ENCODE peak calls at places on chromosomes 6 and 20, in five cellular contexts. X, M, A, Y and K are unnamed samples.

GRCh38 chr20:25738198-25738597 is 41.5 kb upstream of the ZNF337 start:
- DNase-seq in X (peak), M (peak), A (peak), Y (peak), K (peak)

GRCh38 chr6:30615219-30615957 is 1.7 kb downstream of the PPP1R10 start:
- DNase-seq in X (no peak), M (peak), A (peak), Y (peak), K (peak)

GRCh38 chr6:16238057-16238657 is at the start of gene GMPR:
- DNase-seq in X (no peak), M (no peak), A (peak), Y (peak), K (peak)

GRCh38 chr6:168908166-168908565 is 345.5 kb downstream of the THBS2 start:
- DNase-seq in X (no peak), M (peak), A (peak), Y (peak), K (peak)

GRCh38 chr20:58697201-58697866 is 4.7 kb downstream of the NPEPL1 start:
- DNase-seq in X (no peak), M (no peak), A (no peak), Y (no peak), K (no peak)

GRCh38 chr6:146546440-146546839 is 2.8 kb downstream of the RAB32 start:
- DNase-seq in X (peak), M (peak), A (peak), Y (peak), K (peak)

GRCh38 chr20:9038791-9039190 is 30.1 kb upstream of the PLCB4 start:
- DNase-seq in X (no peak), M (no peak), A (no peak), Y (no peak), K (peak)

GRCh38 chr6:16679050-16679449 is 82.2 kb downstream of the ATXN1 start:
- DNase-seq in X (no peak), M (no peak), A (no peak), Y (no peak), K (no peak)

GRCh38 chr6:111552999-111553398 is 52.7 kb downstream of the TRAF3IP2 start:
- DNase-seq in X (no peak), M (no peak), A (no peak), Y (no peak), K (no peak)

GRCh38 chr20:63177134-63177784 is 38.7 kb downstream of the YTHDF1 start:
- DNase-seq in X (no peak), M (no peak), A (no peak), Y (no peak), K (no peak)
- TF ChIP-seq CTCF in X (no peak), M (no peak), A (no peak), Y (no peak), K (no peak)

DNA sequence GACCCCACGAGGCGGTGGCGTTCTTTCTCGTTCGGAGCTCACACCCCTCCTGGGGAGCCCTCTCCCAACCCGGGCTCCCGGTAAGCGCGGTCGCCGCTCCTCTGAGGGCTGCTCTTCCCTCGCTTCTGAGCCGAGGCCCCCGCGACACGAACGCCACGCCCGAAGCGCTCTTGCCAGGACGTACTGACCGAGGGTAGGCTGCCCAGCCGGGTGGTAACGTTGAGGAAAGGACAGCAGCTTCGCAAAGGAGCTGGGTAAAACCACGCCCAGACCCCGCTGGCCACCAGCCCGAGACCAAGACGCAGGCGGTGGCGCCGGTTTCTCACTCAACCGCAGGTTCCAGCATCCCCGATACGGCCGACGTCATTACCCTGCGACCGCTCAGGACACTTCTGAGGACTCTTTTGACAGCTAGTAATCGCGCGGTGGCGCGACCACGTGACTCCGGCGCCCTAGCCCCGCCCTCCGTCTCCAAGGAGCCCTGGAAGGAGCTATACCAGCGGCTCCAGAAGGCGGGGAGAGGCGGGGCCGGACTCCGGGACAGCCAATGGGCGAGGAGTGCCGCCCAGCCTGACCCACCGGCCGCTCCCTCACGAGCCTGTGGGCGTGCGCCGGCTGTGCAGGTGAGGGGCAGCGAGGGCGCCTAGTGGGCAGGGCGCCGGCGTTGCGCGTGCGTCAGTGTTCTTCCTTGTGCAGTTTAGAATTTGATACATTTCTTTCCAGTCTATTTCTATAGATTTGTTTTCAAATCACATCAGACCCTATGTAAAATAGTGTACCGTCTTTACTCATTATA is 4.0 kb upstream of the GZF1 start:
- DNase-seq in X (peak), M (peak), A (peak), Y (peak), K (peak)
- TF ChIP-seq CTCF in X (no peak), M (no peak), A (no peak), Y (no peak), K (no peak)

DNA sequence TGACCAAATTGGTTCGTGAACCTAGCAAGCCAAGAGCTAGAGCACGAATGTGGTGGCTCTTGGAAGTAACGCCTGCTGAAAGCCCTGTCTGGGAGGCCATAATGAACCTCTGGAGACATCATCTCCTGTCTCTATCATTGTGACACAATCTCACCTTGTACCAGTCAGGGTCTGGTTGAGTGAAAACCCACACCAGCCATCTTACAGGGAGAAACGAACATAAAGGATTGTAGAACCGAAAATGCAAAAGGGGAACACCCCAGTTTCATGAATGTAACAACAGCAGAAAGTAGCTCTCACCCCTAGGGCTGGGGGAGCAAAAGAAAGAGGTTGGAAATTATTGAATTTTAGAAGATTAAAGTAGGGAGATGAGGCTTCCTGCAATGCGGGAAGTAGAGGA is 50.9 kb upstream of the TAB2 start:
- DNase-seq in X (no peak), M (no peak), A (no peak), Y (no peak), K (no peak)
- TF ChIP-seq CTCF in X (no peak), M (no peak), A (no peak), Y (no peak), K (no peak)

DNA sequence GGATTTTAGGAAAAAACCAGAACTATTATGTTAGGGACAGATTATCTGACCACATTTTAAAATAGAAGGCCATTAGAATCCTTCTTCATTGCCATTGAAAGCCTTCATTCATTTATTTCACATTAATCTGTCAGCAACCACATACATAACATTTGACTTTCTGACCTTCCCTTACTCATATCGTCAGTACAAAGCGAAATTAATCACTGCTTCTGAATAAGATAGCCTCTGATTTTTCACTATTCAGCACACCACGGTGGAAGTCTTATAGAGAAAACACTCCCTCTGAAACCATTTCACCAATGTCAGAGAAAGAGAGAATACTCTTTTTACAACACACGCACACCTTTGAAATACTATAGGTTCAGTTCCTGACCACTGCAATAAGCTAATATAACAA is 442.5 kb upstream of the ID4 start:
- DNase-seq in X (no peak), M (no peak), A (no peak), Y (no peak), K (no peak)
- TF ChIP-seq CTCF in X (no peak), M (no peak), A (no peak), Y (no peak), K (no peak)

GRCh38 chr6:15148356-15149058 is 97.4 kb upstream of the JARID2 start:
- DNase-seq in X (peak), M (peak), A (peak), Y (peak), K (peak)
- TF ChIP-seq CTCF in X (no peak), M (no peak), A (peak), Y (peak), K (peak)

DNA sequence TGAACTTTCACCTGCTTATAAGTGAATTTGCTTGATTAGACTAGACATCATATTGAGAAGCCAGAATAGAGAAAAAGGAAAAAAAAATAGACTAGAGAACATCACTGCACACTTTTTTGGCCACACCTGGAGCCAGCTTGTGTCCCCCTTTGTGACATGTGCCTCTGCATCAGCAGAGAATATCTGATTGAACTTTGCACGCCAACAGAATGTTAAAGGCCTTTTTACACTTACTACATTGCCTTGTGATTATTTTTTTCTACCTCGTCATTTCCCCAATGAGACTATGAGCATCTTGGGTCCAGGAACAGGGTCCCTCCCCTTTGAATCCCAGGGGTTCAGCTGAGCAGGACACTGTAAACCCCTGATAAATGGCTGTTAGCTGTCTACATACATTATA is 17.2 kb upstream of the ZNF133 start:
- DNase-seq in X (no peak), M (no peak), A (no peak), Y (no peak), K (no peak)
- TF ChIP-seq CTCF in X (no peak), M (no peak), A (no peak), Y (no peak), K (no peak)

GRCh38 chr6:162198925-162199324 is 528.6 kb downstream of the PRKN start:
- DNase-seq in X (no peak), M (no peak), A (peak), Y (no peak), K (no peak)
- TF ChIP-seq CTCF in X (no peak), M (no peak), A (peak), Y (no peak), K (no peak)

DNA sequence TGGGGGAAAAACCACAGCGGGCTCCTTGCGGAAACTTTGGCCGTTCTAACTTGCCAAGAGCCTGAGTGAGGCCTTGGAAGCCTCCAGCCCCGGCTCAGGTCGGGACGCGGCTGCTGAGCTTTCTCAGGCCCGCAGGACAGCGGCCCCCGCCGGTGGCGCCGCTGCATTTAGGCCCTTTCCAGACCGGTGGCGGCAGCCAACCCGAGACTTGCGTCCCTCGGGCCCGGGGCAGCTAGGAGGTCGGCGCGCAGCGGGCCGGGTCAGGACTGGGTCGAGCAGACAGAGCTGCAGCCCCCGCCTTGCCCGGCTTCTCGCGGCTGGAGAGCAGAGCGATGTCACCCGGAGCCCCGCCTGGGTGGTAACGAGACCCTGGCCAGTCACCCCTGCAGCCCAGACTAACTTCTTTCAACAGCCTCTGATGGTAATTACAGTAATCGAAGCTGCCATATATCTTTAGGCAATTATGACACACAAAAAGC is 2.7 kb downstream of the NR2E1 start:
- DNase-seq in X (no peak), M (peak), A (peak), Y (peak), K (peak)
- TF ChIP-seq CTCF in X (peak), M (no peak), A (peak), Y (peak), K (peak)

GRCh38 chr6:69729870-69730449 is 66.8 kb downstream of the LMBRD1 start:
- DNase-seq in X (no peak), M (no peak), A (peak), Y (peak), K (peak)
- TF ChIP-seq CTCF in X (peak), M (peak), A (peak), Y (no peak), K (peak)